ENCODE peak calls at places on chromosomes 13 and 19, in six cellular contexts. G is stimulated activated CD4-positive, alpha-beta T cell treated with anti-CD3 and anti-CD28 coated beads, TNF-alpha, amount 100 ng/mL, for 4 hours; F is mucosa of gallbladder; P is HFF-Myc; V is body of pancreas; I is cardiac muscle cell. A is an unnamed sample.

GRCh38 chr19:8090932-8091331 is 38.4 kb downstream of the CCL25 start:
- DNase-seq in G (no peak), F (no peak), P (no peak), V (no peak), I (no peak), A (no peak)

GRCh38 chr19:30227071-30227621 is 145.0 kb upstream of the ZNF536 start:
- DNase-seq in G (no peak), F (no peak), P (no peak), V (no peak), I (no peak), A (no peak)

GRCh38 chr19:39409886-39410619 is 2.4 kb upstream of the PLEKHG2 start:
- DNase-seq in G (peak; percentile 41), F (peak; percentile 77), P (no peak), V (peak; percentile 74), I (peak; percentile 91), A (no peak)

GRCh38 chr13:81001828-81002385 is 661.0 kb upstream of the SPRY2 start:
- DNase-seq in G (no peak), F (no peak), P (no peak), V (no peak), I (no peak), A (no peak)

GRCh38 chr13:67867206-67867605 is 637.1 kb upstream of the PCDH9 start:
- DNase-seq in G (no peak), F (no peak), P (no peak), V (no peak), I (no peak), A (no peak)

GRCh38 chr19:17737690-17738153 is 13.6 kb upstream of the FCHO1 start:
- DNase-seq in G (no peak), F (no peak), P (no peak), V (no peak), I (no peak), A (no peak)

GRCh38 chr19:18847516-18848463 is 16.0 kb downstream of the UPF1 start:
- DNase-seq in G (no peak), F (no peak), P (peak; percentile 45), V (no peak), I (no peak), A (no peak)

GRCh38 chr19:2003901-2004300 is 11.6 kb downstream of the BTBD2 start:
- DNase-seq in G (no peak), F (no peak), P (no peak), V (no peak), I (no peak), A (peak; percentile 28)

GRCh38 chr13:72530471-72530870 is 197.0 kb downstream of the MZT1 start:
- DNase-seq in G (no peak), F (no peak), P (no peak), V (no peak), I (no peak), A (no peak)

GRCh38 chr13:102868366-102868936 is 22.6 kb downstream of the ERCC5 start:
- DNase-seq in G (no peak), F (no peak), P (no peak), V (no peak), I (no peak), A (no peak)

GRCh38 chr13:103009061-103009840 is 57.0 kb downstream of the SLC10A2 start:
- DNase-seq in G (no peak), F (no peak), P (no peak), V (no peak), I (no peak), A (no peak)

GRCh38 chr13:65913173-65913572 is 1317.0 kb downstream of the PCDH9 start:
- DNase-seq in G (no peak), F (no peak), P (peak; percentile 33), V (no peak), I (no peak), A (no peak)

GRCh38 chr13:53200498-53201453 is 172.2 kb downstream of the OLFM4 start:
- DNase-seq in G (no peak), F (peak; percentile 49), P (no peak), V (peak; percentile 68), I (peak; percentile 93), A (peak; percentile 47)

GRCh38 chr13:94352057-94352456 is 127.4 kb downstream of the DCT start:
- DNase-seq in G (no peak), F (no peak), P (no peak), V (no peak), I (no peak), A (no peak)

GRCh38 chr13:33487575-33488243 is 202.2 kb upstream of the STARD13 start:
- DNase-seq in G (no peak), F (no peak), P (no peak), V (no peak), I (no peak), A (no peak)

GRCh38 chr19:50024719-50025021 is 502 bp downstream of the VRK3 start:
- DNase-seq in G (no peak), F (no peak), P (no peak), V (no peak), I (no peak), A (no peak)

GRCh38 chr13:114198556-114198955 is 19.5 kb downstream of the CFAP97D2 start:
- DNase-seq in G (no peak), F (no peak), P (no peak), V (no peak), I (no peak), A (no peak)

GRCh38 chr19:17817668-17818363 is 3.5 kb downstream of the INSL3 start:
- DNase-seq in G (no peak), F (no peak), P (no peak), V (no peak), I (no peak), A (no peak)

GRCh38 chr19:47549341-47549768 is 23.6 kb downstream of the ZNF541 start:
- DNase-seq in G (no peak), F (no peak), P (no peak), V (no peak), I (no peak), A (no peak)

GRCh38 chr19:34578173-34578572 is 96.6 kb downstream of the WTIP start:
- DNase-seq in G (no peak), F (no peak), P (no peak), V (no peak), I (no peak), A (no peak)

GRCh38 chr19:45884682-45885555 is 1.0 kb downstream of the IRF2BP1 start:
- DNase-seq in G (no peak), F (no peak), P (no peak), V (peak; percentile 34), I (peak; percentile 19), A (no peak)

GRCh38 chr19:36605101-36605838 is at the start of gene ZNF382:
- DNase-seq in G (peak; percentile 86), F (peak; percentile 75), P (no peak), V (peak; percentile 56), I (peak; percentile 87), A (no peak)

GRCh38 chr19:6065685-6066365 is 44.5 kb downstream of the RFX2 start:
- DNase-seq in G (peak; percentile 37), F (no peak), P (no peak), V (no peak), I (no peak), A (no peak)

GRCh38 chr19:10353793-10354391 is 14.5 kb upstream of the ICAM3 start:
- DNase-seq in G (no peak), F (no peak), P (no peak), V (peak; percentile 27), I (peak; percentile 99), A (peak; percentile 89)

GRCh38 chr19:17385878-17386611 is 8.0 kb downstream of the CCDC194 start:
- DNase-seq in G (peak; percentile 42), F (peak; percentile 46), P (no peak), V (peak; percentile 53), I (peak; percentile 68), A (no peak)

GRCh38 chr13:106804996-106805395 is 237.1 kb upstream of the ARGLU1 start:
- DNase-seq in G (no peak), F (no peak), P (no peak), V (no peak), I (no peak), A (no peak)

GRCh38 chr13:43961909-43962308 is 82.2 kb downstream of the LACC1 start:
- DNase-seq in G (no peak), F (no peak), P (no peak), V (no peak), I (no peak), A (no peak)

GRCh38 chr13:37414667-37415066 is 183.9 kb downstream of the POSTN start:
- DNase-seq in G (no peak), F (no peak), P (no peak), V (no peak), I (no peak), A (no peak)

GRCh38 chr13:74073231-74073630 is 61.0 kb downstream of the KLF12 start:
- DNase-seq in G (no peak), F (no peak), P (no peak), V (no peak), I (no peak), A (no peak)

GRCh38 chr19:13920940-13921744 is 15.1 kb downstream of the CC2D1A start:
- DNase-seq in G (no peak), F (no peak), P (no peak), V (no peak), I (no peak), A (peak; percentile 50)

GRCh38 chr19:43532571-43532961 is 422 bp upstream of the ZNF575 start:
- DNase-seq in G (no peak), F (no peak), P (no peak), V (peak; percentile 68), I (no peak), A (no peak)

GRCh38 chr13:112635323-112635722 is 47.4 kb upstream of the TUBGCP3 start:
- DNase-seq in G (no peak), F (no peak), P (no peak), V (no peak), I (no peak), A (no peak)

GRCh38 chr19:56705939-56706338 is 34.4 kb upstream of the ZNF835 start:
- DNase-seq in G (no peak), F (no peak), P (no peak), V (no peak), I (no peak), A (no peak)

GRCh38 chr19:24029941-24030636 is 56.9 kb upstream of the ZNF254 start:
- DNase-seq in G (no peak), F (no peak), P (no peak), V (no peak), I (no peak), A (peak; percentile 11)

GRCh38 chr19:19406878-19407639 is 1.6 kb downstream of the GATAD2A start:
- DNase-seq in G (peak; percentile 31), F (peak; percentile 42), P (no peak), V (peak; percentile 49), I (no peak), A (no peak)

GRCh38 chr19:2385053-2385721 is 25.1 kb downstream of the TMPRSS9 start:
- DNase-seq in G (no peak), F (no peak), P (peak; percentile 99), V (peak; percentile 30), I (peak; percentile 49), A (peak; percentile 74)

GRCh38 chr19:31099470-31100190 is 249.6 kb downstream of the TSHZ3 start:
- DNase-seq in G (no peak), F (no peak), P (no peak), V (no peak), I (no peak), A (no peak)